ENCODE peak calls at places on chromosomes 11 and 22, in five cellular contexts. E is colonic mucosa, I is neural progenitor cell, Z is endothelial cell, T is ascending aorta. R is an unnamed sample.

GRCh38 chr11:57978686-57979531 is 44.8 kb upstream of the OR9Q1 start:
- DNase-seq in Z (no peak), T (no peak), I (no peak), E (no peak), R (no peak)

GRCh38 chr11:74453373-74453975 is 13.9 kb downstream of the KCNE3 start:
- DNase-seq in Z (peak), I (peak), T (no peak), E (peak), R (peak)

GRCh38 chr22:33314316-33314715 is 256.1 kb upstream of the SYN3 start:
- DNase-seq in Z (no peak), E (no peak), T (no peak), I (no peak), R (no peak)

GRCh38 chr22:45644714-45645113 is 26.9 kb upstream of the ATXN10 start:
- DNase-seq in I (no peak), E (no peak), Z (no peak), T (no peak), R (no peak)

GRCh38 chr22:39478461-39478860 is 21.6 kb downstream of the MGAT3 start:
- DNase-seq in I (peak), Z (peak), T (no peak), E (no peak), R (peak)

GRCh38 chr11:65352783-65353182 is 1.8 kb upstream of the TIGD3 start:
- DNase-seq in E (no peak), T (no peak), I (no peak), Z (no peak), R (no peak)

GRCh38 chr22:50292643-50293440 is 14.6 kb downstream of the PLXNB2 start:
- DNase-seq in E (no peak), Z (no peak), I (no peak), T (no peak), R (no peak)

GRCh38 chr22:30195245-30196140 is 51.1 kb downstream of the LIF start:
- DNase-seq in T (no peak), Z (no peak), I (no peak), E (no peak), R (no peak)

GRCh38 chr11:95282337-95282751 is 51.3 kb upstream of the SESN3 start:
- DNase-seq in T (no peak), E (no peak), I (peak), Z (no peak), R (no peak)

GRCh38 chr11:70760416-70761020 is 362.2 kb downstream of the CTTN start:
- DNase-seq in Z (no peak), E (no peak), T (no peak), I (no peak), R (no peak)

GRCh38 chr11:26442131-26442530 is 110.2 kb downstream of the ANO3 start:
- DNase-seq in I (no peak), E (no peak), T (no peak), Z (no peak), R (no peak)

GRCh38 chr11:12674571-12674935 is 332 bp downstream of the TEAD1 start:
- DNase-seq in E (no peak), T (no peak), Z (no peak), I (no peak), R (no peak)

GRCh38 chr11:3669742-3670183 is 1.4 kb downstream of the CHRNA10 start:
- DNase-seq in E (no peak), T (no peak), I (no peak), Z (no peak), R (no peak)

GRCh38 chr11:46248270-46249102 is 29.0 kb upstream of the CREB3L1 start:
- DNase-seq in Z (no peak), T (no peak), E (no peak), I (no peak), R (no peak)

GRCh38 chr11:45652781-45653180 is 12.6 kb downstream of the CHST1 start:
- DNase-seq in I (peak), T (no peak), E (peak), Z (no peak), R (no peak)

GRCh38 chr11:29005401-29005980 is 897.3 kb downstream of the METTL15 start:
- DNase-seq in T (no peak), E (no peak), Z (no peak), I (peak), R (no peak)

GRCh38 chr11:74696932-74697687 is 34.1 kb downstream of the CHRDL2 start:
- DNase-seq in T (peak), E (peak), Z (peak), I (peak), R (peak)

GRCh38 chr22:26529345-26529744 is 17.1 kb upstream of the TFIP11 start:
- DNase-seq in I (no peak), T (no peak), E (no peak), Z (no peak), R (no peak)

GRCh38 chr22:23064381-23065068 is 5.8 kb upstream of the GNAZ start:
- DNase-seq in I (no peak), E (no peak), T (no peak), Z (no peak), R (no peak)

GRCh38 chr11:45166604-45166897 is 20.1 kb downstream of the PRDM11 start:
- DNase-seq in E (no peak), I (no peak), Z (no peak), T (no peak), R (no peak)

GRCh38 chr22:41429232-41429945 is 17.2 kb downstream of the TOB2 start:
- DNase-seq in E (no peak), I (no peak), T (no peak), Z (no peak), R (no peak)

GRCh38 chr11:134945993-134946392 is 534.0 kb upstream of the B3GAT1 start:
- DNase-seq in Z (no peak), T (no peak), E (no peak), I (no peak), R (no peak)

GRCh38 chr11:12725047-12725862 is 51.0 kb downstream of the TEAD1 start:
- DNase-seq in I (no peak), T (no peak), Z (no peak), E (no peak), R (no peak)

GRCh38 chr22:44822479-44822878 is 70.1 kb downstream of the ARHGAP8 start:
- DNase-seq in E (no peak), I (no peak), T (no peak), Z (no peak), R (no peak)

GRCh38 chr22:23227380-23227779 is 47.1 kb downstream of the BCR start:
- DNase-seq in E (no peak), Z (no peak), T (no peak), I (no peak), R (no peak)

GRCh38 chr22:36486619-36487384 is 5.4 kb upstream of the TXN2 start:
- DNase-seq in T (no peak), E (peak), I (peak), Z (peak), R (peak)
- TF ChIP-seq CTCF in T (peak), E (peak), I (peak), Z (no peak), R (peak)

DNA sequence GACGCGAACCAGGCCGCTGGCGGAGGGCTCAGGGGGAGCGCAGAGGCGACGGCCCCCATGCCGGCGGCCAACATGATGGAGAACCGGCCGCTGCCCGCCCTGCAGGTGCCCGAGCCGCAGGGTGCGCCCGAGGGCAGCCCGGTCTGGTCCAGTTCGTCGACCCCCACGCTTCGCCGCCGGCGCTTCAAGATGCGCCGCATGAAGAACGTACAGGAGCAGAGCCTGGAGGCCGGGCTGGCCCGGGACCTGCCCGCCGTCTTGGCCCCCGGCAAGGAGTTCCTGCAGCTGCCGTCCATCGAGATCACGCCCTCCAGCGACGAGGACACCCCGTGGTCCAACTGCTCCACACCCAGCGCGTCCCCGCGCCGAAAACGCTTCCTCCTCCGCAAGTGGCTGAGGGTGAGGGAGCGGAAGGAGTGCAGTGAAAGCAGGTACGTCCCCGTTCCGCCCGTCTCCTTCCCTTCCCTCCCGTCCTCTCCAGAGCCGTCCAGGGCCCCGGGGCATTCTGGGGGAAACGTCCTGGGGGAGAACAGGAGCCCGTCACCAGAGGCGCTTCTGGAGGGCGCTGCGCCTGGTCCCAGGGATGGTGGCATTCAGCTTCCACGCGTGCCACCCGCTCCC is 777 bp downstream of the GRAMD1B start:
- DNase-seq in I (peak), E (peak), Z (peak), T (peak), R (peak)
- TF ChIP-seq CTCF in I (peak), E (no peak), Z (no peak), T (no peak), R (no peak)

GRCh38 chr11:36594316-36594989 is at the start of gene IFTAP:
- DNase-seq in I (peak), Z (peak), T (no peak), E (peak), R (peak)
- TF ChIP-seq CTCF in I (no peak), Z (no peak), T (no peak), E (no peak), R (no peak)

GRCh38 chr11:67607507-67607906 is 771 bp downstream of the NDUFV1 start:
- DNase-seq in E (no peak), T (no peak), I (no peak), Z (no peak), R (no peak)
- TF ChIP-seq CTCF in E (no peak), T (no peak), I (no peak), Z (no peak), R (no peak)

R was measured in nephron progenitor cell.